ENCODE peak calls at places on chromosomes 13 and 19, in five cellular contexts. D is ovary, W is mesothelial cell of epicardium, G is GM23338, L is cardiac muscle cell. T is an unnamed sample.

GRCh38 chr13:99281811-99282263 is 23.7 kb upstream of the GPR18 start:
- DNase-seq in D (no peak), W (no peak), G (no peak), L (no peak), T (no peak)

GRCh38 chr19:1826557-1827521 is 14.8 kb upstream of the ATP8B3 start:
- DNase-seq in D (peak), W (no peak), L (peak), G (peak), T (no peak)

GRCh38 chr13:73676550-73677040 is 457.6 kb downstream of the KLF12 start:
- DNase-seq in W (no peak), D (no peak), L (no peak), G (no peak), T (no peak)

GRCh38 chr19:17530586-17530985 is 19.1 kb downstream of the PGLS start:
- DNase-seq in G (peak), L (no peak), W (no peak), D (no peak), T (no peak)

GRCh38 chr13:74290324-74290773 is 156.1 kb upstream of the KLF12 start:
- DNase-seq in W (no peak), L (peak), D (peak), G (peak), T (no peak)

GRCh38 chr19:8145969-8146368 is 3.4 kb downstream of the FBN3 start:
- DNase-seq in L (no peak), D (no peak), W (no peak), G (peak), T (peak)

GRCh38 chr13:51826606-51827005 is 18.4 kb downstream of the TMEM272 start:
- DNase-seq in D (no peak), W (no peak), G (no peak), L (peak), T (no peak)

GRCh38 chr19:32124585-32124984 is 220.8 kb upstream of the ZNF507 start:
- DNase-seq in D (no peak), G (no peak), L (no peak), W (no peak), T (no peak)

GRCh38 chr13:74258951-74259350 is 124.7 kb upstream of the KLF12 start:
- DNase-seq in L (no peak), D (no peak), G (no peak), W (no peak), T (no peak)

GRCh38 chr19:58328999-58329398 is 2.2 kb downstream of the ZSCAN22 start:
- DNase-seq in L (no peak), W (no peak), D (no peak), G (peak), T (peak)

GRCh38 chr19:2627319-2627829 is 75.1 kb downstream of the GNG7 start:
- DNase-seq in L (peak), G (no peak), D (no peak), W (no peak), T (peak)

GRCh38 chr13:28299941-28300340 is 161.6 kb downstream of the PAN3 start:
- DNase-seq in G (no peak), L (no peak), D (no peak), W (no peak), T (no peak)

GRCh38 chr13:95660981-95661581 is 15.9 kb upstream of the DNAJC3 start:
- DNase-seq in G (peak), L (peak), D (no peak), W (no peak), T (peak)

GRCh38 chr13:74288361-74288911 is 154.2 kb upstream of the KLF12 start:
- DNase-seq in L (no peak), G (peak), D (peak), W (no peak), T (peak)

GRCh38 chr13:73059460-73060250 is 850 bp downstream of the KLF5 start:
- DNase-seq in L (no peak), W (peak), D (peak), G (peak), T (no peak)

GRCh38 chr13:76993021-76993420 is 1.1 kb downstream of the CLN5 start:
- DNase-seq in D (no peak), G (no peak), L (peak), W (no peak), T (no peak)

GRCh38 chr13:42969558-42970172 is 22.4 kb downstream of the EPSTI1 start:
- DNase-seq in W (peak), L (peak), G (peak), D (peak), T (peak)

GRCh38 chr13:109945206-109945960 is 159.0 kb upstream of the IRS2 start:
- DNase-seq in G (no peak), L (peak), W (no peak), D (no peak), T (no peak)

GRCh38 chr13:111183087-111183645 is 68.1 kb downstream of the ARHGEF7 start:
- DNase-seq in L (no peak), W (no peak), G (no peak), D (no peak), T (no peak)

GRCh38 chr13:101875091-101875490 is 422.6 kb downstream of the ITGBL1 start:
- DNase-seq in D (no peak), L (no peak), W (no peak), G (no peak), T (no peak)

GRCh38 chr19:1154731-1155351 is 19.2 kb downstream of the SBNO2 start:
- DNase-seq in L (peak), W (no peak), G (no peak), D (peak), T (peak)

GRCh38 chr13:85806553-85807175 is 7.4 kb upstream of the SLITRK6 start:
- DNase-seq in D (no peak), G (peak), L (peak), W (no peak), T (no peak)

GRCh38 chr19:44738603-44739585 is 9.6 kb upstream of the BCL3 start:
- DNase-seq in G (no peak), L (no peak), W (no peak), D (peak), T (peak)

GRCh38 chr13:39397866-39398265 is 205.1 kb downstream of the LHFPL6 start:
- DNase-seq in G (no peak), D (no peak), W (no peak), L (no peak), T (no peak)

GRCh38 chr13:39185326-39185725 is 147.1 kb downstream of the NHLRC3 start:
- DNase-seq in W (no peak), G (no peak), L (no peak), D (no peak), T (no peak)

GRCh38 chr13:101955764-101956163 is 446.1 kb downstream of the FGF14 start:
- DNase-seq in L (no peak), W (no peak), G (no peak), D (no peak), T (no peak)

GRCh38 chr19:20162821-20163220 is 4.2 kb upstream of the ZNF486 start:
- DNase-seq in D (no peak), G (no peak), L (no peak), W (no peak), T (no peak)

GRCh38 chr13:62243146-62243545 is 827.5 kb upstream of the PCDH20 start:
- DNase-seq in D (no peak), G (no peak), W (no peak), L (no peak), T (no peak)

GRCh38 chr13:24261566-24261965 is 47.8 kb upstream of the C1QTNF9 start:
- DNase-seq in G (no peak), D (peak), L (no peak), W (no peak), T (no peak)

GRCh38 chr13:47168086-47168485 is 271.2 kb upstream of the HTR2A start:
- DNase-seq in G (no peak), W (no peak), D (no peak), L (peak), T (no peak)

GRCh38 chr19:38711726-38712153 is 32.5 kb downstream of the CAPN12 start:
- DNase-seq in L (peak), G (no peak), D (peak), W (no peak), T (no peak)

GRCh38 chr19:29798783-29799182 is 13.0 kb upstream of the CCNE1 start:
- DNase-seq in L (peak), G (no peak), D (no peak), W (no peak), T (no peak)

GRCh38 chr19:47511681-47512080 is 3.2 kb downstream of the NAPA start:
- DNase-seq in L (peak), W (no peak), D (no peak), G (no peak), T (no peak)

GRCh38 chr13:47896111-47896510 is 105.0 kb downstream of the SUCLA2 start:
- DNase-seq in D (no peak), W (no peak), L (no peak), G (no peak), T (no peak)

GRCh38 chr13:67133476-67133875 is 96.7 kb downstream of the PCDH9 start:
- DNase-seq in W (no peak), G (no peak), L (peak), D (no peak), T (no peak)

GRCh38 chr19:29533578-29534544 is 8.1 kb downstream of the VSTM2B start:
- DNase-seq in W (peak), D (no peak), L (no peak), G (no peak), T (no peak)

GRCh38 chr13:41622545-41623429 is 165.4 kb downstream of the RGCC start:
- DNase-seq in W (no peak), D (no peak), G (no peak), L (peak), T (no peak)

GRCh38 chr13:112873851-112874750 is 94.9 kb upstream of the MCF2L start:
- DNase-seq in D (peak), L (peak), W (peak), G (peak), T (peak)
- TF ChIP-seq CTCF in D (peak), L (peak), W (peak), G (peak), T (peak)

GRCh38 chr19:41535029-41535622 is 40.8 kb upstream of the CEACAM21 start:
- DNase-seq in G (no peak), W (no peak), L (no peak), D (no peak), T (peak)

GRCh38 chr19:41533691-41534090 is 42.3 kb upstream of the CEACAM21 start:
- DNase-seq in W (no peak), G (no peak), D (no peak), L (no peak), T (no peak)

GRCh38 chr19:41540041-41540695 is 35.8 kb upstream of the CEACAM21 start:
- DNase-seq in D (no peak), W (no peak), G (no peak), L (peak), T (no peak)

GRCh38 chr19:41541990-41542584 is 33.9 kb upstream of the CEACAM21 start:
- DNase-seq in D (no peak), L (peak), G (peak), W (no peak), T (peak)

DNA sequence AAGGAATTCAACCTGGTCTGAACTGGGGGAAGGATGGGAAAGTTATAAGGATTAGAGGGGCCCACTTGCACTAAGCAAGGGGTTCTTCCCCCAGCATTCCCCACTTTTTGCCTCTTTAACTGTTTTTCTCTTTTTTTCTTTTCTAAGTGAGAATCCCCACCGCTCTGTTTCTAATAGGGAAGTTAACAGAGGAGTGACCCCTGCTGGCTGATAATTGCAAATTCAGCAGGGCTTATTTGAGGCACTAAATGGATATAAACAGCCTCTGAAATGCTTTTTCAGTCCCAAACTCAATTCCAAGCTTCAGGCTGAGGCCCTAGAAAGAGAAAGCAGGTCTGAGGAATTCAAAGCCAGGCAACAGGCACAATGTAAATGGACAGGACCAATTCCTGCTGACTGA is 38.2 kb upstream of the CEACAM21 start:
- DNase-seq in G (peak), D (no peak), W (no peak), L (peak), T (no peak)
- TF ChIP-seq CTCF in G (peak), D (no peak), W (peak), L (peak), T (peak)

GRCh38 chr13:44989941-44990340 is 603 bp downstream of the GPALPP1 start:
- DNase-seq in D (no peak), W (no peak), G (peak), L (peak), T (no peak)

GRCh38 chr13:44989071-44989889 is at the start of the genes GPALPP1 and NUFIP1:
- DNase-seq in G (peak), L (peak), W (peak), D (peak), T (peak)
- TF ChIP-seq CTCF in G (no peak), L (no peak), W (peak), D (no peak), T (no peak)

DNA sequence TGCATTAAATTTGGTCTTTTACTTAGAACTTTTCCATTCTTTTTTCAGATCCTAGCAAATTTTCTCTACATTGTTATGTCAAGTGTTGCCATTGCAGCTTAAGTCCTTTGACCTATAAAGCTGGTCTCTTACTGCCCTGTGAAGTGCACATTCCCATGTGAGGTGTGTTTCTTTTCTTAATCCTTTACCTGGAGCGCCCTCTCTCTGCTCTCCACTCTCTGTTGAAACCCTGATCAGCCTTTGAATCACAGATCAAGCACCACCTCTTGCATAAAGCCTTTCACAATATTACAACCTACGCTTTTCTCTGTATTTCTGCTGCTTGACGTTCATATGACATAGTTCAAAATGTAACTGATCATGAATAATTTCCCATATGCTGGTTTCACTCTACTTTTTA is 84.8 kb downstream of the PCDH17 start:
- DNase-seq in D (no peak), G (peak), W (no peak), L (no peak), T (no peak)
- TF ChIP-seq CTCF in D (no peak), G (peak), W (no peak), L (no peak), T (no peak)

GRCh38 chr13:80921971-80922370 is 581.0 kb upstream of the SPRY2 start:
- DNase-seq in L (peak), G (no peak), W (no peak), D (no peak), T (no peak)

GRCh38 chr13:80921556-80921955 is 580.6 kb upstream of the SPRY2 start:
- DNase-seq in L (peak), D (no peak), W (no peak), G (no peak), T (no peak)

GRCh38 chr13:80928241-80928640 is 587.3 kb upstream of the SPRY2 start:
- DNase-seq in L (no peak), D (no peak), G (no peak), W (no peak), T (no peak)

GRCh38 chr13:80924596-80924995 is 583.7 kb upstream of the SPRY2 start:
- DNase-seq in W (no peak), G (no peak), D (no peak), L (peak), T (no peak)

DNA sequence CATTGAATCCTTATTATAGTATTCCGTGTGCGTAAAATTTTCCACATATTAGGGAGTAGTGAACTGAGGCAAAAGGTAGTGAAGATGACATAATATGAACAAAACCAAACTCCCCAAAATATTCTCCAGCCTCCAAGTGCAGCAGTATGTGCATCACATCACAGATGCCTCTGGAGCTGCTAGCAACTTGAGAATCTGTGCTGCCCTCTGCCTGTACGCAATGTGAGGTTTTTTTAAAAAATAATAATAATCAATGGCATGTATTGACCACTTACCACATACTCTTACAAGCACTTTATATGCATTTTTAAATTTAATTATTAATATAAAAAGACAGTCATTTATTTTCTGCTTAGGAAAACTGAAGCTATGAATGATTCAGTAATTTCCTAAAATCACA is 583.0 kb upstream of the SPRY2 start:
- DNase-seq in W (no peak), G (peak), D (no peak), L (peak), T (no peak)
- TF ChIP-seq CTCF in W (no peak), G (peak), D (no peak), L (peak), T (no peak)

DNA sequence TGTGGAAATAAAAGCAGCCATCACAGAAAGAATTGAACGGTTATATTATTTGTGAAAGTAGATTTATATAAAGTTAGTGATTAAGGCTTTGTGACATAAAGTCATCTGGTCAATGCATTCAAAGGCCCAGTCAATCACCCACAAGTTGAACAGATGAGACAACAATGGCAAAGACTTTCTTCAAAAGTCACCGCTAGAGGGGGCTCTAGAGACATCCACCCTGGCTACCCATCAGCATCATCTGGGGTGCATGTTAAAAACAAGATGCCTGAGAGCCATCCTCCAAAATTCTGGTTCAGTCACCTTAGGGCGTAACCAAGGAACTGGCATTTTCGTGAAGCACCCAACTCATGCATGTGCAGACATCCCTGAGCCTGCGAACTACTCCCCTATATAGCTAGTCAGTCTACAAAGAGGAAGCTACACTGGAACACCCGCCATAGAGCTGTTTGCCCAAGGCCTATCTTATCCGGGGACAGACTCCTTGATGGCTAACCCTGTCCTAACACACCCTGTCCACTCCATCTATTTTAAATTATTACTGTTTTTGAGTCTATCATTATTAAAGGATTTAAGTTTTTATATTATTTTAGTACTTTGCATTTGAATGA is 970.5 kb downstream of the UQCRFS1 start:
- DNase-seq in G (peak), D (no peak), W (no peak), L (peak), T (peak)
- TF ChIP-seq CTCF in G (peak), D (no peak), W (peak), L (peak), T (no peak)

GRCh38 chr13:78802912-78803311 is 144.0 kb upstream of the OBI1 start:
- DNase-seq in G (no peak), D (no peak), W (no peak), L (no peak), T (no peak)

DNA sequence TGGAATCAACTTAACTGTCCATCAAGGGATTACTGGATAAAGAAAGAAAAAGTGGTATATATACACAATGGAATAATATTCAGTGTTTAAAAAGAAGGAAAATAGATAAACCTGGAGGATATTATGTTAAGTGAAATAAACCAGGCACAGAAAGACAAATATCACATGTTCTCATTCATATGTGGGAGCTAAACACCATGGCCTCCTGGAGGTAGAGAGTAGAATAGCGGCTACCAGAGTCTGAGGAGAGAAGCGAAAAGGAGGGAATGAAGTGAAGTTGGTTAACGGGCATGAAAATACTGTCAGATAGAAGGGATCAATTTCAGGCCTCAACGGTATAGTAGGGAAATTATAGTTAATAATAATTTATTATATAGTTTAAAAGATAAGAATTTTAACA is 147.5 kb upstream of the OBI1 start:
- DNase-seq in G (peak), L (peak), D (no peak), W (no peak), T (no peak)
- TF ChIP-seq CTCF in G (peak), L (peak), D (no peak), W (no peak), T (no peak)

T was measured in Calu3.